ENCODE peak calls at places on chromosome 4, in six cellular contexts. One of them, this sample, is unnamed.

GRCh38 chr4:76704133-76704881 is 193.6 kb downstream of the SOWAHB start:
- DNase-seq in cardiac muscle cell: peak; percentile 64
- DNase-seq in neural progenitor cell: no peak
- DNase-seq in suprapubic skin: no peak
- DNase-seq in A549: peak; percentile 91
- DNase-seq in lung: peak; percentile 53
- DNase-seq in this sample: no peak

GRCh38 chr4:37584087-37584486 is 102.1 kb downstream of the RELL1 start:
- DNase-seq in suprapubic skin: no peak
- DNase-seq in neural progenitor cell: no peak
- DNase-seq in A549: no peak
- DNase-seq in lung: no peak
- DNase-seq in cardiac muscle cell: no peak
- DNase-seq in this sample: no peak

GRCh38 chr4:26459054-26459755 is 31.1 kb downstream of the CCKAR start:
- DNase-seq in lung: no peak
- DNase-seq in suprapubic skin: no peak
- DNase-seq in neural progenitor cell: peak; percentile 46
- DNase-seq in A549: peak; percentile 59
- DNase-seq in cardiac muscle cell: peak; percentile 80
- DNase-seq in this sample: peak; percentile 46

GRCh38 chr4:145861331-145862318 is 77.0 kb downstream of the ZNF827 start:
- DNase-seq in neural progenitor cell: no peak
- DNase-seq in suprapubic skin: no peak
- DNase-seq in A549: no peak
- DNase-seq in cardiac muscle cell: no peak
- DNase-seq in lung: peak; percentile 35
- DNase-seq in this sample: no peak

GRCh38 chr4:82138376-82138775 is 235.4 kb downstream of the HNRNPD start:
- DNase-seq in neural progenitor cell: no peak
- DNase-seq in cardiac muscle cell: no peak
- DNase-seq in A549: peak; percentile 5
- DNase-seq in lung: no peak
- DNase-seq in suprapubic skin: no peak
- DNase-seq in this sample: no peak

GRCh38 chr4:164136181-164136616 is 617.7 kb upstream of the SMIM31 start:
- DNase-seq in A549: no peak
- DNase-seq in neural progenitor cell: peak; percentile 34
- DNase-seq in cardiac muscle cell: no peak
- DNase-seq in lung: no peak
- DNase-seq in suprapubic skin: no peak
- DNase-seq in this sample: peak; percentile 39

GRCh38 chr4:39470402-39470801 is 11.5 kb downstream of the LIAS start:
- DNase-seq in suprapubic skin: no peak
- DNase-seq in lung: no peak
- DNase-seq in cardiac muscle cell: no peak
- DNase-seq in neural progenitor cell: no peak
- DNase-seq in A549: no peak
- DNase-seq in this sample: no peak

GRCh38 chr4:76821661-76822060 is 76.3 kb downstream of the SOWAHB start:
- DNase-seq in lung: no peak
- DNase-seq in A549: no peak
- DNase-seq in cardiac muscle cell: peak; percentile 46
- DNase-seq in neural progenitor cell: no peak
- DNase-seq in suprapubic skin: no peak
- DNase-seq in this sample: peak; percentile 65

GRCh38 chr4:119690871-119691270 is 62.3 kb upstream of the PDE5A start:
- DNase-seq in neural progenitor cell: no peak
- DNase-seq in cardiac muscle cell: no peak
- DNase-seq in A549: peak; percentile 12
- DNase-seq in lung: no peak
- DNase-seq in suprapubic skin: no peak
- DNase-seq in this sample: no peak

GRCh38 chr4:1116837-1117236 is 3.5 kb upstream of the RNF212 start:
- DNase-seq in A549: no peak
- DNase-seq in neural progenitor cell: no peak
- DNase-seq in lung: no peak
- DNase-seq in suprapubic skin: no peak
- DNase-seq in cardiac muscle cell: peak; percentile 17
- DNase-seq in this sample: no peak

GRCh38 chr4:37902212-37902611 is 11.3 kb downstream of the TBC1D1 start:
- DNase-seq in neural progenitor cell: no peak
- DNase-seq in A549: no peak
- DNase-seq in lung: no peak
- DNase-seq in cardiac muscle cell: no peak
- DNase-seq in suprapubic skin: no peak
- DNase-seq in this sample: no peak

GRCh38 chr4:121336706-121337105 is 44.1 kb downstream of the QRFPR start:
- DNase-seq in neural progenitor cell: no peak
- DNase-seq in cardiac muscle cell: no peak
- DNase-seq in lung: no peak
- DNase-seq in suprapubic skin: no peak
- DNase-seq in A549: no peak
- DNase-seq in this sample: no peak

GRCh38 chr4:125728568-125728967 is 413.8 kb downstream of the FAT4 start:
- DNase-seq in lung: peak; percentile 56
- DNase-seq in A549: peak; percentile 88
- DNase-seq in neural progenitor cell: peak; percentile 34
- DNase-seq in suprapubic skin: no peak
- DNase-seq in cardiac muscle cell: peak; percentile 92
- DNase-seq in this sample: peak; percentile 92

GRCh38 chr4:105894570-105895323 is 524 bp upstream of the NPNT start:
- DNase-seq in suprapubic skin: no peak
- DNase-seq in A549: no peak
- DNase-seq in cardiac muscle cell: peak; percentile 33
- DNase-seq in lung: peak; percentile 57
- DNase-seq in neural progenitor cell: peak; percentile 47
- DNase-seq in this sample: no peak

GRCh38 chr4:105206214-105206613 is 59.5 kb downstream of the TET2 start:
- DNase-seq in neural progenitor cell: peak; percentile 3
- DNase-seq in suprapubic skin: no peak
- DNase-seq in A549: no peak
- DNase-seq in lung: no peak
- DNase-seq in cardiac muscle cell: no peak
- DNase-seq in this sample: no peak

GRCh38 chr4:73451978-73452747 is 16.1 kb downstream of the AFP start:
- DNase-seq in suprapubic skin: no peak
- DNase-seq in lung: no peak
- DNase-seq in cardiac muscle cell: peak; percentile 32
- DNase-seq in A549: no peak
- DNase-seq in neural progenitor cell: no peak
- DNase-seq in this sample: no peak

GRCh38 chr4:74161676-74162450 is 3.9 kb downstream of the MTHFD2L start:
- DNase-seq in neural progenitor cell: peak; percentile 39
- DNase-seq in cardiac muscle cell: peak; percentile 40
- DNase-seq in lung: no peak
- DNase-seq in suprapubic skin: no peak
- DNase-seq in A549: no peak
- DNase-seq in this sample: peak; percentile 9

GRCh38 chr4:3123201-3123671 is 48.8 kb downstream of the HTT start:
- DNase-seq in cardiac muscle cell: peak; percentile 68
- DNase-seq in A549: no peak
- DNase-seq in lung: no peak
- DNase-seq in neural progenitor cell: no peak
- DNase-seq in suprapubic skin: no peak
- DNase-seq in this sample: no peak

GRCh38 chr4:110096406-110096805 is 102.0 kb downstream of the ELOVL6 start:
- DNase-seq in A549: no peak
- DNase-seq in cardiac muscle cell: no peak
- DNase-seq in lung: no peak
- DNase-seq in neural progenitor cell: no peak
- DNase-seq in suprapubic skin: no peak
- DNase-seq in this sample: no peak

GRCh38 chr4:61520176-61520575 is 320.1 kb downstream of the ADGRL3 start:
- DNase-seq in neural progenitor cell: no peak
- DNase-seq in cardiac muscle cell: peak; percentile 48
- DNase-seq in lung: no peak
- DNase-seq in suprapubic skin: no peak
- DNase-seq in A549: no peak
- DNase-seq in this sample: no peak

GRCh38 chr4:113637363-113637762 is 124.2 kb downstream of the CAMK2D start:
- DNase-seq in suprapubic skin: no peak
- DNase-seq in neural progenitor cell: no peak
- DNase-seq in cardiac muscle cell: peak; percentile 87
- DNase-seq in lung: no peak
- DNase-seq in A549: no peak
- DNase-seq in this sample: no peak

GRCh38 chr4:98744372-98745150 is 86.2 kb upstream of the TSPAN5 start:
- DNase-seq in A549: no peak
- DNase-seq in neural progenitor cell: no peak
- DNase-seq in lung: no peak
- DNase-seq in cardiac muscle cell: no peak
- DNase-seq in suprapubic skin: no peak
- DNase-seq in this sample: no peak

GRCh38 chr4:8461616-8462015 is 21.0 kb downstream of the TRMT44 start:
- DNase-seq in A549: no peak
- DNase-seq in neural progenitor cell: no peak
- DNase-seq in suprapubic skin: no peak
- DNase-seq in cardiac muscle cell: no peak
- DNase-seq in lung: no peak
- DNase-seq in this sample: no peak

GRCh38 chr4:188432328-188432727 is 293.1 kb downstream of the TRIML1 start:
- DNase-seq in suprapubic skin: no peak
- DNase-seq in lung: no peak
- DNase-seq in neural progenitor cell: no peak
- DNase-seq in A549: peak; percentile 46
- DNase-seq in cardiac muscle cell: peak; percentile 13
- DNase-seq in this sample: no peak

GRCh38 chr4:108943371-108943770 is 180.5 kb upstream of the ETNPPL start:
- DNase-seq in neural progenitor cell: no peak
- DNase-seq in suprapubic skin: no peak
- DNase-seq in lung: no peak
- DNase-seq in cardiac muscle cell: no peak
- DNase-seq in A549: no peak
- DNase-seq in this sample: no peak

GRCh38 chr4:175811171-175811570 is 893 bp downstream of the GPM6A start:
- DNase-seq in A549: no peak
- DNase-seq in suprapubic skin: no peak
- DNase-seq in cardiac muscle cell: no peak
- DNase-seq in lung: no peak
- DNase-seq in neural progenitor cell: no peak
- DNase-seq in this sample: no peak

DNA sequence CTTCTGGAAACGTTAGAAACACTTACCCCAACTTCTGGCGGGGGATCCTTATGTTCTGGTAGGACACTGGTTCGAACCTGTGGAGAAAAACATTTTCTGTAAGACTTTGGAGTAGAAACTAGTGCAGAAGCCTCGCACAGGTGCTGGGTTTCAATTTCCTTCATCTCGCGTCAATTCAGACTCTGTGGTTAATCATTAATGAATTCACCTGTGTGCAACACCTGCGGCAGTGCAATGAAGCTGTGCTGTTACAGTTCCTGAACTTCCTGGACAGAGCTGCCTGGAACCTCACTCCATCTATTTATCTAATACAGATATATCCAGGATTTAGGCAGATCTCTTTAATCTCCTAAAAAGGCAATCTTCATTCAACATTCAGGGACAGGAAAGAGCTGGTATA is 531.4 kb downstream of the INPP4B start:
- DNase-seq in cardiac muscle cell: no peak
- DNase-seq in lung: no peak
- DNase-seq in neural progenitor cell: no peak
- DNase-seq in A549: no peak
- DNase-seq in suprapubic skin: no peak
- DNase-seq in this sample: no peak
- H3K4me3 ChIP-seq in cardiac muscle cell: no peak overlapping the region
- H3K4me3 ChIP-seq in lung: no peak overlapping the region
- H3K4me3 ChIP-seq in neural progenitor cell: no peak overlapping the region
- H3K4me3 ChIP-seq in A549: no peak overlapping the region
- H3K4me3 ChIP-seq in suprapubic skin: no peak overlapping the region
- H3K4me3 ChIP-seq in this sample: no peak overlapping the region

GRCh38 chr4:78778530-78778929 is 2.4 kb downstream of the BMP2K start:
- DNase-seq in cardiac muscle cell: no peak
- DNase-seq in neural progenitor cell: no peak
- DNase-seq in lung: no peak
- DNase-seq in A549: no peak
- DNase-seq in suprapubic skin: no peak
- DNase-seq in this sample: no peak
- H3K4me3 ChIP-seq in cardiac muscle cell: no peak overlapping the region
- H3K4me3 ChIP-seq in neural progenitor cell: peak overlapping the region; percentile 76
- H3K4me3 ChIP-seq in lung: no peak overlapping the region
- H3K4me3 ChIP-seq in A549: no peak overlapping the region
- H3K4me3 ChIP-seq in suprapubic skin: peak overlapping the region; percentile 70
- H3K4me3 ChIP-seq in this sample: no peak overlapping the region

DNA sequence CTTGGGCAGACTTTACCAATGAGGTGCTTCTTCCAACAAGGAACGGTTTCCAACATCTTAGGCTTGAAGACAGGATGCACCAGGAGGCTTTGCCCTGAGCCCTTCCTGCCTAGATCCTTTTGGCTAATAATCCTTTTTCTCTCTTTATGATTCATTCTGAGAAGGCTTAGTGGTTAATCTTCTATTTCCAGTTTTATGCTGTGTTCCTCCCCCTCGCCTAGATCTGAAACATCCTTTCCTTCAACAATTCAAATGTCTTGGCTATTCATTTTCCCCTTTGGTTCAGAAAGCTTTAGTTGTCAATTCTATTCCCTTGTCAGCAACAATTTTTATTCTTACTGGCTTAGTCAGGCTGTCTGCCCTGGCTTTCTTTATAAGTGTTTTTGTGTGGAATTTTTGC is 235.1 kb downstream of the SPRY1 start:
- DNase-seq in neural progenitor cell: no peak
- DNase-seq in A549: no peak
- DNase-seq in lung: no peak
- DNase-seq in cardiac muscle cell: peak; percentile 26
- DNase-seq in suprapubic skin: no peak
- DNase-seq in this sample: peak; percentile 26
- H3K4me3 ChIP-seq in neural progenitor cell: no peak overlapping the region
- H3K4me3 ChIP-seq in A549: no peak overlapping the region
- H3K4me3 ChIP-seq in lung: no peak overlapping the region
- H3K4me3 ChIP-seq in cardiac muscle cell: no peak overlapping the region
- H3K4me3 ChIP-seq in suprapubic skin: no peak overlapping the region
- H3K4me3 ChIP-seq in this sample: no peak overlapping the region

DNA sequence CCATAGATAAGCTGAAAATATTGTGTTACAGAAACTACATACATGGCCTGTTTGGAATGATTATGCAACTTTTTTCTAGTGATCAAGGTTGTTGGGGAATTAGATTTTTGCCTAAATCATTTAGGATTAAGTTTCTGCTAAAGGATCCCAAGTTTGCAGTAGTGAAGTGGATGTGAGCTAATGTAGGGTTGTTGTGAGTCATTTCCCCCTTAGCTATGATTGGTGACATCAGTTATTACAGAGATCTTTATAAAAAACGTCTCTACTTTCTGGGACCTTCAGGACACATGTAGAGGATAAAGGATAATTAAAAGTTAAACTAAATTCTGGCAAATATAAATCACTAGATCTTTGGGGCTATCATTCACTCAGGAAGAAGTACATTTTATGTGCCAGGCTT is 133.3 kb downstream of the GATB start:
- DNase-seq in neural progenitor cell: no peak
- DNase-seq in lung: no peak
- DNase-seq in cardiac muscle cell: no peak
- DNase-seq in A549: no peak
- DNase-seq in suprapubic skin: no peak
- DNase-seq in this sample: peak; percentile 8
- H3K4me3 ChIP-seq in neural progenitor cell: no peak overlapping the region
- H3K4me3 ChIP-seq in lung: no peak overlapping the region
- H3K4me3 ChIP-seq in cardiac muscle cell: no peak overlapping the region
- H3K4me3 ChIP-seq in A549: no peak overlapping the region
- H3K4me3 ChIP-seq in suprapubic skin: no peak overlapping the region
- H3K4me3 ChIP-seq in this sample: no peak overlapping the region